ENCODE peak calls at places on chromosome 13, in nine cellular contexts. One of them, this sample, is unnamed.

GRCh38 chr13:93045836-93046235 is 180.8 kb upstream of the GPC6 start:
- DNase-seq in cardiac fibroblast: peak; percentile 9
- DNase-seq in fibroblast of mammary gland: peak; percentile 5
- DNase-seq in GM23248: peak; percentile 8
- DNase-seq in ascending aorta: no peak
- DNase-seq in IMR-90: peak; percentile 58
- DNase-seq in adrenal gland: no peak
- DNase-seq in fibroblast of the aortic adventitia: peak; percentile 37
- DNase-seq in upper lobe of right lung: no peak
- DNase-seq in this sample: no peak

GRCh38 chr13:76754414-76754813 is 131.8 kb downstream of the KCTD12 start:
- DNase-seq in cardiac fibroblast: peak; percentile 93
- DNase-seq in fibroblast of mammary gland: peak; percentile 30
- DNase-seq in GM23248: peak; percentile 3
- DNase-seq in ascending aorta: no peak
- DNase-seq in IMR-90: peak; percentile 60
- DNase-seq in adrenal gland: peak; percentile 66
- DNase-seq in fibroblast of the aortic adventitia: peak; percentile 79
- DNase-seq in upper lobe of right lung: no peak
- DNase-seq in this sample: peak; percentile 92

GRCh38 chr13:56352901-56353300 is 787.8 kb upstream of the PRR20A start:
- DNase-seq in cardiac fibroblast: no peak
- DNase-seq in fibroblast of mammary gland: no peak
- DNase-seq in GM23248: no peak
- DNase-seq in ascending aorta: no peak
- DNase-seq in IMR-90: no peak
- DNase-seq in adrenal gland: no peak
- DNase-seq in fibroblast of the aortic adventitia: no peak
- DNase-seq in upper lobe of right lung: no peak
- DNase-seq in this sample: no peak

GRCh38 chr13:102402292-102402691 is 444 bp upstream of the FGF14 start:
- DNase-seq in cardiac fibroblast: no peak
- DNase-seq in fibroblast of mammary gland: peak; percentile 79
- DNase-seq in GM23248: peak; percentile 62
- DNase-seq in ascending aorta: peak; percentile 65
- DNase-seq in IMR-90: peak; percentile 39
- DNase-seq in adrenal gland: peak; percentile 82
- DNase-seq in fibroblast of the aortic adventitia: peak; percentile 5
- DNase-seq in upper lobe of right lung: no peak
- DNase-seq in this sample: peak; percentile 23

GRCh38 chr13:68369739-68370138 is 1139.6 kb upstream of the PCDH9 start:
- DNase-seq in cardiac fibroblast: no peak
- DNase-seq in fibroblast of mammary gland: no peak
- DNase-seq in GM23248: no peak
- DNase-seq in ascending aorta: no peak
- DNase-seq in IMR-90: no peak
- DNase-seq in adrenal gland: no peak
- DNase-seq in fibroblast of the aortic adventitia: no peak
- DNase-seq in upper lobe of right lung: no peak
- DNase-seq in this sample: no peak

GRCh38 chr13:42275506-42275905 is 3.6 kb downstream of the AKAP11 start:
- DNase-seq in cardiac fibroblast: no peak
- DNase-seq in fibroblast of mammary gland: no peak
- DNase-seq in GM23248: no peak
- DNase-seq in ascending aorta: no peak
- DNase-seq in IMR-90: no peak
- DNase-seq in adrenal gland: no peak
- DNase-seq in fibroblast of the aortic adventitia: no peak
- DNase-seq in upper lobe of right lung: no peak
- DNase-seq in this sample: no peak

GRCh38 chr13:98476538-98476966 is 100.4 kb downstream of the STK24 start:
- DNase-seq in cardiac fibroblast: peak; percentile 79
- DNase-seq in fibroblast of mammary gland: peak; percentile 88
- DNase-seq in GM23248: peak; percentile 95
- DNase-seq in ascending aorta: peak; percentile 81
- DNase-seq in IMR-90: peak; percentile 92
- DNase-seq in adrenal gland: peak; percentile 81
- DNase-seq in fibroblast of the aortic adventitia: peak; percentile 76
- DNase-seq in upper lobe of right lung: peak; percentile 76
- DNase-seq in this sample: peak; percentile 82

GRCh38 chr13:28047784-28048388 is 52.5 kb downstream of the FLT3 start:
- DNase-seq in cardiac fibroblast: no peak
- DNase-seq in fibroblast of mammary gland: peak; percentile 18
- DNase-seq in GM23248: peak; percentile 65
- DNase-seq in ascending aorta: no peak
- DNase-seq in IMR-90: peak; percentile 79
- DNase-seq in adrenal gland: no peak
- DNase-seq in fibroblast of the aortic adventitia: no peak
- DNase-seq in upper lobe of right lung: no peak
- DNase-seq in this sample: no peak

GRCh38 chr13:80704369-80704768 is 363.4 kb upstream of the SPRY2 start:
- DNase-seq in cardiac fibroblast: no peak
- DNase-seq in fibroblast of mammary gland: no peak
- DNase-seq in GM23248: no peak
- DNase-seq in ascending aorta: no peak
- DNase-seq in IMR-90: no peak
- DNase-seq in adrenal gland: no peak
- DNase-seq in fibroblast of the aortic adventitia: no peak
- DNase-seq in upper lobe of right lung: no peak
- DNase-seq in this sample: no peak

GRCh38 chr13:108944760-108945159 is 315.3 kb downstream of the MYO16 start:
- DNase-seq in cardiac fibroblast: peak; percentile 53
- DNase-seq in fibroblast of mammary gland: peak; percentile 88
- DNase-seq in GM23248: peak; percentile 88
- DNase-seq in ascending aorta: no peak
- DNase-seq in IMR-90: no peak
- DNase-seq in adrenal gland: no peak
- DNase-seq in fibroblast of the aortic adventitia: peak; percentile 44
- DNase-seq in upper lobe of right lung: no peak
- DNase-seq in this sample: no peak

GRCh38 chr13:108947551-108948030 is 318.2 kb downstream of the MYO16 start:
- DNase-seq in cardiac fibroblast: peak; percentile 35
- DNase-seq in fibroblast of mammary gland: peak; percentile 97
- DNase-seq in GM23248: peak; percentile 75
- DNase-seq in ascending aorta: no peak
- DNase-seq in IMR-90: peak; percentile 30
- DNase-seq in adrenal gland: no peak
- DNase-seq in fibroblast of the aortic adventitia: peak; percentile 90
- DNase-seq in upper lobe of right lung: no peak
- DNase-seq in this sample: peak; percentile 54

GRCh38 chr13:108950333-108951010 is 321.1 kb downstream of the MYO16 start:
- DNase-seq in cardiac fibroblast: no peak
- DNase-seq in fibroblast of mammary gland: no peak
- DNase-seq in GM23248: no peak
- DNase-seq in ascending aorta: no peak
- DNase-seq in IMR-90: no peak
- DNase-seq in adrenal gland: no peak
- DNase-seq in fibroblast of the aortic adventitia: peak; percentile 24
- DNase-seq in upper lobe of right lung: no peak
- DNase-seq in this sample: peak; percentile 52

GRCh38 chr13:108943842-108944241 is 314.4 kb downstream of the MYO16 start:
- DNase-seq in cardiac fibroblast: no peak
- DNase-seq in fibroblast of mammary gland: no peak
- DNase-seq in GM23248: no peak
- DNase-seq in ascending aorta: no peak
- DNase-seq in IMR-90: no peak
- DNase-seq in adrenal gland: no peak
- DNase-seq in fibroblast of the aortic adventitia: no peak
- DNase-seq in upper lobe of right lung: no peak
- DNase-seq in this sample: no peak

DNA sequence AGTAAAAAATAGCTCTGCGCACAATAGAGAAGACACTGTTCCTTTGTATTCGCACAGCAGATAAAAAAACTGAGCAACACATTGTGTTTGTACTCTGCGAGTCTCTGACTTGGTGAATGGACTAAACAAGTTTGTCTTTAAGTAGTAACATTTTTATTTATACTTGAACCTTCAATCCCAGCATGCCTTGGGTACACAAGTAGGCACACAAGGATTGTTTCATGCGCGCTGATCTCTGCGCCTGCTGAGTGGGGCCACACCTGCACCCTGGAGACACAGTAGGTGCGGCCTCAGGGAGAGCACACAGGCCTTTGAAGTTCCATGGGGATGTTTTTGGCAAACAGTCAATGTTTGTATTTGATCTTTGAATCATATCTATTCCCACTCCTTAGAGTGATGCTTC is 318.9 kb downstream of the MYO16 start:
- DNase-seq in cardiac fibroblast: no peak
- DNase-seq in fibroblast of mammary gland: peak; percentile 68
- DNase-seq in GM23248: peak; percentile 18
- DNase-seq in ascending aorta: no peak
- DNase-seq in IMR-90: no peak
- DNase-seq in adrenal gland: no peak
- DNase-seq in fibroblast of the aortic adventitia: no peak
- DNase-seq in upper lobe of right lung: no peak
- DNase-seq in this sample: no peak
- H3K4me3 ChIP-seq in cardiac fibroblast: no peak overlapping the region
- H3K4me3 ChIP-seq in fibroblast of mammary gland: no peak overlapping the region
- H3K4me3 ChIP-seq in GM23248: no peak overlapping the region
- H3K4me3 ChIP-seq in ascending aorta: no peak overlapping the region
- H3K4me3 ChIP-seq in IMR-90: no peak overlapping the region
- H3K4me3 ChIP-seq in adrenal gland: no peak overlapping the region
- H3K4me3 ChIP-seq in fibroblast of the aortic adventitia: no peak overlapping the region
- H3K4me3 ChIP-seq in upper lobe of right lung: no peak overlapping the region
- H3K4me3 ChIP-seq in this sample: no peak overlapping the region

GRCh38 chr13:96091164-96091931 is 1.4 kb downstream of the HS6ST3 start:
- DNase-seq in cardiac fibroblast: peak; percentile 1
- DNase-seq in fibroblast of mammary gland: no peak
- DNase-seq in GM23248: peak; percentile 11
- DNase-seq in ascending aorta: no peak
- DNase-seq in IMR-90: no peak
- DNase-seq in adrenal gland: peak; percentile 67
- DNase-seq in fibroblast of the aortic adventitia: peak; percentile 25
- DNase-seq in upper lobe of right lung: peak; percentile 63
- DNase-seq in this sample: peak; percentile 17
- H3K4me3 ChIP-seq in cardiac fibroblast: no peak overlapping the region
- H3K4me3 ChIP-seq in fibroblast of mammary gland: no peak overlapping the region
- H3K4me3 ChIP-seq in GM23248: no peak overlapping the region
- H3K4me3 ChIP-seq in ascending aorta: peak overlapping the region; percentile 61
- H3K4me3 ChIP-seq in IMR-90: no peak overlapping the region
- H3K4me3 ChIP-seq in adrenal gland: peak overlapping the region; percentile 54
- H3K4me3 ChIP-seq in fibroblast of the aortic adventitia: peak overlapping the region; percentile 53
- H3K4me3 ChIP-seq in upper lobe of right lung: peak overlapping the region; percentile 20
- H3K4me3 ChIP-seq in this sample: peak overlapping the region; percentile 39

DNA sequence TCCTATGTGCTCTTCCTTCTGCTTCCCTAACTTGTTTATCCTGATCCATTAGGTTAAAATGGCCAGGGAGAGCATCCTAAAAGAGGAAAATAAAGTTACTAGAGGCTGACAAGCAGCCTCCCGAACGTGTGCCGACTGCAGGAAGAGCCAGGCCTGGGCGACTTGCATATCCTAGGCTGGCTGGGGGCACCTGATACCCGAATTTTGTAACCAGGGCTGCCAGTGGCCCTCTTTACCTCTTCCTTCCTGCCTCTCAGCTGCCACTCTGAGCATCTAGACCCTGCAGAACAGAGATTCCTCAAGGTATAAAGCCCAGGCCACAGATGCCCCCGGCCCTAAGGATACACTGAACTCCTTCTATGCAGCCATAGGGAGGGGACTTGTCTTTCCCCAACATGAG is 48.5 kb upstream of the KATNAL1 start:
- DNase-seq in cardiac fibroblast: no peak
- DNase-seq in fibroblast of mammary gland: no peak
- DNase-seq in GM23248: no peak
- DNase-seq in ascending aorta: no peak
- DNase-seq in IMR-90: no peak
- DNase-seq in adrenal gland: no peak
- DNase-seq in fibroblast of the aortic adventitia: no peak
- DNase-seq in upper lobe of right lung: no peak
- DNase-seq in this sample: no peak
- H3K4me3 ChIP-seq in cardiac fibroblast: no peak overlapping the region
- H3K4me3 ChIP-seq in fibroblast of mammary gland: no peak overlapping the region
- H3K4me3 ChIP-seq in GM23248: no peak overlapping the region
- H3K4me3 ChIP-seq in ascending aorta: no peak overlapping the region
- H3K4me3 ChIP-seq in IMR-90: no peak overlapping the region
- H3K4me3 ChIP-seq in adrenal gland: no peak overlapping the region
- H3K4me3 ChIP-seq in fibroblast of the aortic adventitia: no peak overlapping the region
- H3K4me3 ChIP-seq in upper lobe of right lung: no peak overlapping the region
- H3K4me3 ChIP-seq in this sample: no peak overlapping the region

GRCh38 chr13:50910483-50910805 is 853 bp downstream of the RNASEH2B start:
- DNase-seq in cardiac fibroblast: peak; percentile 45
- DNase-seq in fibroblast of mammary gland: peak; percentile 60
- DNase-seq in GM23248: peak; percentile 71
- DNase-seq in ascending aorta: no peak
- DNase-seq in IMR-90: peak; percentile 42
- DNase-seq in adrenal gland: no peak
- DNase-seq in fibroblast of the aortic adventitia: peak; percentile 47
- DNase-seq in upper lobe of right lung: no peak
- DNase-seq in this sample: peak; percentile 46

GRCh38 chr13:50912851-50913250 is 3.3 kb downstream of the RNASEH2B start:
- DNase-seq in cardiac fibroblast: no peak
- DNase-seq in fibroblast of mammary gland: no peak
- DNase-seq in GM23248: no peak
- DNase-seq in ascending aorta: no peak
- DNase-seq in IMR-90: peak; percentile 55
- DNase-seq in adrenal gland: no peak
- DNase-seq in fibroblast of the aortic adventitia: no peak
- DNase-seq in upper lobe of right lung: no peak
- DNase-seq in this sample: no peak

GRCh38 chr13:50914301-50914700 is 4.7 kb downstream of the RNASEH2B start:
- DNase-seq in cardiac fibroblast: no peak
- DNase-seq in fibroblast of mammary gland: peak; percentile 33
- DNase-seq in GM23248: peak; percentile 68
- DNase-seq in ascending aorta: no peak
- DNase-seq in IMR-90: no peak
- DNase-seq in adrenal gland: no peak
- DNase-seq in fibroblast of the aortic adventitia: no peak
- DNase-seq in upper lobe of right lung: no peak
- DNase-seq in this sample: no peak

GRCh38 chr13:50911051-50911690 is 1.6 kb downstream of the RNASEH2B start:
- DNase-seq in cardiac fibroblast: peak; percentile 13
- DNase-seq in fibroblast of mammary gland: peak; percentile 41
- DNase-seq in GM23248: peak; percentile 39
- DNase-seq in ascending aorta: no peak
- DNase-seq in IMR-90: no peak
- DNase-seq in adrenal gland: no peak
- DNase-seq in fibroblast of the aortic adventitia: peak; percentile 16
- DNase-seq in upper lobe of right lung: no peak
- DNase-seq in this sample: peak; percentile 59

DNA sequence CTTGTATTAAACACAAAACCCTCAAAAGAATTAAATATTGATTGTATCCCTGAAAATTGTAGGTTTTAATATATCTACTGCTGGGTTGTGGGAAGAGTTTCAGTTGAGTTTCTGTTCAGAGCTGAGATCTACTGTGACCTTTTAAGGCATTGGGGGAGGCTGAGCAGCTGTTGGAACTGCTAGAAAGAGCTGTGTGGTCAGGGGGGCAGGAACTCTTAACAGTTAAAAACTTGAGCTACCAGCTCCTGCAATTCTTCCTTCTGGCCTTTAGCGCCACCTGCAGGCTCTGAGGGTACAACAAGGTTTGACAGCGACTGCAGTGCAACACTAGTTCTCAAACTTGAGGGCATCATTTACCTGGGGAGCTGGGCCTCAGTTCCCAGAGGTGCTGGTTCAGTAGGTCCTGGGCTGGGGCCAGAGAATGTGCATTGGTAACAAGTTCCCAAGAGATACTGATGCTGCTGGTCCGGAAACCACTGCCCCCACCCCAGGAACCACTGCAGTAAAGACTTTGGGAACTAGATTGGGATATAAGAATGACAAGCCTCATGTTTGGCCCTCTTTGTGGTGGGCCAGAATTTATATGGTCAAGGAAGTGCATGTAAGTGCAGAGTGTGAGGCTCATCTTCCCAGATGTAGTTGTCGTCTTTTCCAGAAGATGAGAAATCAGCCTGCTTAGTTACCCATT is 2.5 kb downstream of the RNASEH2B start:
- DNase-seq in cardiac fibroblast: peak; percentile 88
- DNase-seq in fibroblast of mammary gland: peak; percentile 93
- DNase-seq in GM23248: peak; percentile 86
- DNase-seq in ascending aorta: peak; percentile 92
- DNase-seq in IMR-90: peak; percentile 90
- DNase-seq in adrenal gland: peak; percentile 92
- DNase-seq in fibroblast of the aortic adventitia: peak; percentile 89
- DNase-seq in upper lobe of right lung: peak; percentile 92
- DNase-seq in this sample: peak; percentile 92
- H3K4me3 ChIP-seq in cardiac fibroblast: no peak overlapping the region
- H3K4me3 ChIP-seq in fibroblast of mammary gland: no peak overlapping the region
- H3K4me3 ChIP-seq in GM23248: no peak overlapping the region
- H3K4me3 ChIP-seq in ascending aorta: no peak overlapping the region
- H3K4me3 ChIP-seq in IMR-90: no peak overlapping the region
- H3K4me3 ChIP-seq in adrenal gland: no peak overlapping the region
- H3K4me3 ChIP-seq in fibroblast of the aortic adventitia: no peak overlapping the region
- H3K4me3 ChIP-seq in upper lobe of right lung: no peak overlapping the region
- H3K4me3 ChIP-seq in this sample: no peak overlapping the region

This sample was measured in cardiac muscle cell.